ENCODE peak calls at places on chromosomes 7 and 10, in five cellular contexts. One of them, this sample, is unnamed.

GRCh38 chr10:68992721-68993440 is 4.3 kb downstream of the KIFBP start:
- DNase-seq in HCT116: no peak
- DNase-seq in K562: no peak
- DNase-seq in H1: no peak
- DNase-seq in GM12878: no peak
- DNase-seq in this sample: no peak

GRCh38 chr10:104642311-104643022 is 1.4 kb downstream of the SORCS3 start:
- DNase-seq in HCT116: no peak
- DNase-seq in K562: peak; percentile 7
- DNase-seq in H1: peak; percentile 96
- DNase-seq in GM12878: no peak
- DNase-seq in this sample: peak; percentile 28

GRCh38 chr7:128989961-128990360 is 52.2 kb downstream of the IRF5 start:
- DNase-seq in HCT116: no peak
- DNase-seq in K562: no peak
- DNase-seq in H1: no peak
- DNase-seq in GM12878: no peak
- DNase-seq in this sample: no peak

GRCh38 chr7:104955276-104955675 is 58.7 kb upstream of the KMT2E start:
- DNase-seq in HCT116: no peak
- DNase-seq in K562: no peak
- DNase-seq in H1: no peak
- DNase-seq in GM12878: no peak
- DNase-seq in this sample: no peak

GRCh38 chr7:54542920-54543539 is 855 bp downstream of the VSTM2A start:
- DNase-seq in HCT116: no peak
- DNase-seq in K562: no peak
- DNase-seq in H1: no peak
- DNase-seq in GM12878: no peak
- DNase-seq in this sample: no peak

GRCh38 chr7:18520450-18521235 is 25.1 kb downstream of the HDAC9 start:
- DNase-seq in HCT116: no peak
- DNase-seq in K562: no peak
- DNase-seq in H1: no peak
- DNase-seq in GM12878: no peak
- DNase-seq in this sample: no peak

GRCh38 chr7:103524042-103524907 is 78.3 kb upstream of the SLC26A5 start:
- DNase-seq in HCT116: peak; percentile 12
- DNase-seq in K562: peak; percentile 29
- DNase-seq in H1: no peak
- DNase-seq in GM12878: no peak
- DNase-seq in this sample: peak; percentile 3

GRCh38 chr10:93591065-93591808 is 9.8 kb downstream of the RBP4 start:
- DNase-seq in HCT116: no peak
- DNase-seq in K562: no peak
- DNase-seq in H1: no peak
- DNase-seq in GM12878: no peak
- DNase-seq in this sample: no peak

GRCh38 chr10:104309980-104310978 is 28.0 kb downstream of the ITPRIP start:
- DNase-seq in HCT116: no peak
- DNase-seq in K562: no peak
- DNase-seq in H1: no peak
- DNase-seq in GM12878: no peak
- DNase-seq in this sample: no peak

GRCh38 chr10:78301891-78302738 is 268.5 kb downstream of the RPS24 start:
- DNase-seq in HCT116: no peak
- DNase-seq in K562: no peak
- DNase-seq in H1: peak; percentile 45
- DNase-seq in GM12878: no peak
- DNase-seq in this sample: peak; percentile 6

GRCh38 chr7:27933691-27934565 is 194.0 kb downstream of the TAX1BP1 start:
- DNase-seq in HCT116: no peak
- DNase-seq in K562: no peak
- DNase-seq in H1: no peak
- DNase-seq in GM12878: no peak
- DNase-seq in this sample: no peak

GRCh38 chr7:141128931-141129330 is 55.1 kb downstream of the TMEM178B start:
- DNase-seq in HCT116: no peak
- DNase-seq in K562: no peak
- DNase-seq in H1: no peak
- DNase-seq in GM12878: no peak
- DNase-seq in this sample: no peak

GRCh38 chr7:32658034-32658944 is 163.0 kb downstream of the AVL9 start:
- DNase-seq in HCT116: peak; percentile 84
- DNase-seq in K562: peak; percentile 12
- DNase-seq in H1: no peak
- DNase-seq in GM12878: no peak
- DNase-seq in this sample: no peak

GRCh38 chr10:100760726-100761125 is 15.3 kb downstream of the PAX2 start:
- DNase-seq in HCT116: no peak
- DNase-seq in K562: no peak
- DNase-seq in H1: no peak
- DNase-seq in GM12878: no peak
- DNase-seq in this sample: no peak

GRCh38 chr10:11003739-11004515 is 13.7 kb upstream of the CELF2 start:
- DNase-seq in HCT116: no peak
- DNase-seq in K562: no peak
- DNase-seq in H1: no peak
- DNase-seq in GM12878: no peak
- DNase-seq in this sample: no peak

GRCh38 chr10:11837372-11838161 is 14.4 kb downstream of the PROSER2 start:
- DNase-seq in HCT116: no peak
- DNase-seq in K562: no peak
- DNase-seq in H1: no peak
- DNase-seq in GM12878: no peak
- DNase-seq in this sample: no peak

GRCh38 chr10:130037169-130037661 is 73.1 kb upstream of the EBF3 start:
- DNase-seq in HCT116: no peak
- DNase-seq in K562: no peak
- DNase-seq in H1: no peak
- DNase-seq in GM12878: no peak
- DNase-seq in this sample: no peak

GRCh38 chr7:2151801-2152612 is 80.7 kb downstream of the MAD1L1 start:
- DNase-seq in HCT116: no peak
- DNase-seq in K562: no peak
- DNase-seq in H1: no peak
- DNase-seq in GM12878: no peak
- DNase-seq in this sample: no peak

GRCh38 chr10:58930497-58930896 is 245.9 kb upstream of the PHYHIPL start:
- DNase-seq in HCT116: no peak
- DNase-seq in K562: no peak
- DNase-seq in H1: no peak
- DNase-seq in GM12878: no peak
- DNase-seq in this sample: no peak

GRCh38 chr7:106947244-106947728 is 82.2 kb downstream of the PIK3CG start:
- DNase-seq in HCT116: peak; percentile 68
- DNase-seq in K562: peak; percentile 88
- DNase-seq in H1: no peak
- DNase-seq in GM12878: no peak
- DNase-seq in this sample: peak; percentile 35

DNA sequence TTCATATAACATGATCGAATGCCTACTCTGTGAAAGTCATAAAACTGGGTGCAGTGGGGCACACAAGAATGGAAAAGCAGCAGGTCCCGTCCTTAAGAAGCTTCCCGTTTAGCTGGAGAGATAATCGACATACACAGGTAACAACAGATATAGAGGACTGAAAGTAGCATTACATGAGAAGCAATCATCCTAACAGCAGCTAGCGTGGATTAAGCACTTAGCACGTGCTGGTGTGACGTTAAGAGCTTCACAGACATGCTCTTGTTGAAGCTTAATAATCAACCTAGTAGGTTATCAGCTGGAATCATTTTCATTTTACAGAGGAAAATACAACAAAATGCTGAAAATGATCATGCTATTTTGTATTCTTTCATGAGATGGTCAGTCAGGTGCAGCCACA is 184.8 kb downstream of the GPAM start:
- DNase-seq in HCT116: no peak
- DNase-seq in K562: no peak
- DNase-seq in H1: no peak
- DNase-seq in GM12878: no peak
- DNase-seq in this sample: no peak
- TF ChIP-seq JUND in HCT116: no peak
- TF ChIP-seq JUND in K562: no peak
- TF ChIP-seq JUND in H1: no peak
- TF ChIP-seq JUND in GM12878: no peak
- TF ChIP-seq JUND in this sample: no peak

DNA sequence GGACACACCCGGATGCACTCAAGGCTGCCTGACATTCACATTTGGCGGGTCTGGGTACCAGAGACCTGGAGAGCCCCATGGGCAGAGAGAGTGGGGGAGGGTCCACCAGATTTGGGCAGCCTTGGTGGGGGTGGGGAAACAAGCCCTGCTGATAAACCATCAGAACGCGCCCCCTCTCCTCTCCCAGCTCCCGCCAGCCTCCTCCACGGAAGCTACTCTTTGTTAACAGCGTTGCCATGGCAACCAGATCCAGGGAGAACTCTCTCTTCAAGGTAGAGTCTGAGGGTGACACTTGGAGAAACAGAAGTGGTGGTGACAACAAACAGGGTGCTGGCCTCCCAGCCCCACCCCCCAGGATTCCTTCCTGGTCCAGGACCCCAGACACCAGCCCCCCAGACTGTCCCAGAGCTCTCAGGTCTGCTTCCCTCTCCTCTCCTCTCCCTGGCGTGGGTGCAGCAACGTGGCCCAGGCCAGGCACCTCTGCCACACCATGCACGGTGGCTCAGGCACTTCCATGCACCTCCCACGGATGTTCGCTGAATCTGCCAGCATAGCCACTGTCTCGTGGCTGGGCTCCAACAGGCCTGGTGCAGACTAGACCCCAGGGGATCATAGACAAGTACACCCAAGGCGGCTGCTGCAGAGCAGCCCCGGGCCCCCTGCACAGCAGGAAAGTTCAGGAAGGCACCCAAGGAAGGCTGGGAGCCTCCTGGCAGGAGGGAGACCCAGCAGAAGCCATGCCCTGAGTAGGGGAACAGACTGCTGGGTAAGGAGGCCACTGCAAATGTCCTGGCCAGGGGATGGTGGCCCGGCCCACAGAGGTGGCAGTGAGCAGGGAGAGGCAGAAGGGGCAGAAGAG is 4.6 kb downstream of the RASGEF1A start:
- DNase-seq in HCT116: no peak
- DNase-seq in K562: no peak
- DNase-seq in H1: peak; percentile 54
- DNase-seq in GM12878: no peak
- DNase-seq in this sample: no peak
- TF ChIP-seq ZNF274 in HCT116: no peak
- TF ChIP-seq ZNF274 in K562: no peak
- TF ChIP-seq ZNF274 in H1: no peak
- TF ChIP-seq ZNF274 in GM12878: no peak
- TF ChIP-seq ZNF274 in this sample: no peak

DNA sequence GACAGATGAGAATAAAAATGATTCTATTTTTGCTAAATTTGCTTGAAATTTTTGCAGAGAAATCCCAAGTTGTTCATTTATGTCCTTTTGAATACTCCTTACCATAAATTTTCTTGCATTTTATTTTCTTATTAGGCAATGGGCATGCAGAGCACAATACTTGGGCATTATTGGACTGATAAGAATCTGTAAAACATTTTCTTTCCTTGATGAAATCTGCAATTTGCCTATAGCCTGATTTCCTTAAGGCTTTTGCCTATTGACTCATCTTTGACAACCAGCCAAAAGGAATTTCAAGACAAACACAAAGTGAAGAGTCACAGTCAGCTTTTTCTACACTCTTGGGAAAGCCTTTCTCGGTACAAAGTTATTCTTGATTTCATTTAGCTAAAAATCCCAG is 30.5 kb upstream of the GNAT3 start:
- DNase-seq in HCT116: no peak
- DNase-seq in K562: no peak
- DNase-seq in H1: no peak
- DNase-seq in GM12878: no peak
- DNase-seq in this sample: no peak
- TF ChIP-seq JUND in HCT116: no peak
- TF ChIP-seq JUND in K562: no peak
- TF ChIP-seq JUND in H1: no peak
- TF ChIP-seq JUND in GM12878: no peak
- TF ChIP-seq JUND in this sample: no peak

GRCh38 chr7:39130740-39131538 is 153.2 kb downstream of the POU6F2 start:
- DNase-seq in HCT116: no peak
- DNase-seq in K562: no peak
- DNase-seq in H1: no peak
- DNase-seq in GM12878: no peak
- DNase-seq in this sample: no peak
- TF ChIP-seq ZNF274 in HCT116: no peak
- TF ChIP-seq ZNF274 in K562: no peak
- TF ChIP-seq ZNF274 in H1: no peak
- TF ChIP-seq ZNF274 in GM12878: no peak
- TF ChIP-seq ZNF274 in this sample: no peak

This sample was measured in HepG2.